ENCODE peak calls at places on chromosomes 7 and 10, in five cellular contexts. T, H, F, M and G are unnamed samples. For H3K9me3, the result is how much of the 10 kb centered on the place peaks cover.

GRCh38 chr10:126331101-126331500 is 57.2 kb downstream of the ADAM12 start:
- DNase-seq in F (no peak), T (no peak), H (no peak), M (no peak), G (no peak)

GRCh38 chr10:101001225-101002035 is 1.8 kb downstream of the LZTS2 start:
- DNase-seq in T (peak), F (peak), M (peak), H (peak), G (peak)

GRCh38 chr7:112898432-112899290 is 108.5 kb upstream of the TMEM168 start:
- DNase-seq in F (peak), H (no peak), M (no peak), T (no peak), G (no peak)

GRCh38 chr7:117008849-117009531 is 55.7 kb downstream of the ST7 start:
- DNase-seq in M (no peak), T (no peak), H (no peak), F (no peak), G (no peak)

GRCh38 chr10:44662002-44662401 is 249.1 kb upstream of the TMEM72 start:
- DNase-seq in H (no peak), T (no peak), F (no peak), M (no peak), G (no peak)

GRCh38 chr10:126214679-126215078 is 173.6 kb downstream of the ADAM12 start:
- DNase-seq in F (no peak), H (no peak), T (no peak), M (no peak), G (no peak)

GRCh38 chr10:103044942-103045489 is 126.9 kb downstream of the CNNM2 start:
- DNase-seq in M (no peak), F (no peak), H (no peak), T (no peak), G (no peak)

GRCh38 chr10:23362879-23363787 is 18.5 kb upstream of the C10orf67 start:
- DNase-seq in H (no peak), T (no peak), M (no peak), F (no peak), G (no peak)

GRCh38 chr10:98309366-98310355 is 41.7 kb upstream of the LOXL4 start:
- DNase-seq in H (peak), M (peak), F (peak), T (peak), G (peak)

GRCh38 chr10:34537629-34538231 is 277.4 kb downstream of the PARD3 start:
- DNase-seq in H (no peak), T (no peak), F (no peak), M (no peak), G (no peak)

GRCh38 chr7:142883571-142884284 is 1.8 kb downstream of the TRPV6 start:
- DNase-seq in M (peak), T (no peak), H (no peak), F (no peak), G (no peak)

GRCh38 chr7:92325850-92326249 is 80.1 kb downstream of the ANKIB1 start:
- DNase-seq in M (no peak), F (no peak), T (no peak), H (no peak), G (no peak)

GRCh38 chr7:143407296-143408246 is 1.1 kb downstream of the EPHA1 start:
- DNase-seq in H (no peak), M (no peak), F (no peak), T (no peak), G (no peak)

GRCh38 chr7:111146136-111146535 is 55.2 kb downstream of the LRRN3 start:
- DNase-seq in H (no peak), M (no peak), F (no peak), T (no peak), G (no peak)

GRCh38 chr10:115572740-115573455 is 479.7 kb downstream of the ATRNL1 start:
- DNase-seq in T (no peak), H (no peak), M (no peak), F (no peak), G (no peak)

GRCh38 chr7:83532229-83532628 is 116.7 kb downstream of the SEMA3E start:
- DNase-seq in T (no peak), F (no peak), H (no peak), M (no peak), G (no peak)

GRCh38 chr10:24046060-24046459 is 162.9 kb upstream of the KIAA1217 start:
- DNase-seq in F (no peak), T (no peak), H (no peak), M (no peak), G (no peak)

GRCh38 chr10:35492387-35493195 is 112.5 kb upstream of the GJD4 start:
- DNase-seq in T (no peak), M (no peak), F (no peak), H (no peak), G (no peak)

GRCh38 chr10:6176691-6177231 is 26.0 kb upstream of the PFKFB3 start:
- DNase-seq in H (no peak), T (no peak), M (peak), F (no peak), G (no peak)

GRCh38 chr7:7746419-7746818 is 28.0 kb upstream of the RPA3 start:
- DNase-seq in M (no peak), H (no peak), F (no peak), T (no peak), G (no peak)

GRCh38 chr10:124123141-124123540 is 29.7 kb upstream of the CHST15 start:
- DNase-seq in H (no peak), T (no peak), F (no peak), M (no peak), G (no peak)

GRCh38 chr7:20280475-20281351 is 50.0 kb upstream of the ITGB8 start:
- DNase-seq in T (no peak), M (no peak), F (no peak), H (no peak), G (no peak)

GRCh38 chr7:45155357-45155900 is 2.2 kb upstream of the RAMP3 start:
- DNase-seq in M (no peak), H (no peak), F (no peak), T (no peak), G (peak)

GRCh38 chr10:127254276-127254675 is 57.9 kb upstream of the INSYN2A start:
- DNase-seq in M (no peak), H (no peak), F (no peak), T (no peak), G (no peak)

GRCh38 chr7:84686373-84686772 is 491.8 kb upstream of the SEMA3A start:
- DNase-seq in T (no peak), H (no peak), F (no peak), M (no peak), G (no peak)

GRCh38 chr10:99403674-99404073 is 26.8 kb downstream of the GOT1 start:
- DNase-seq in H (no peak), F (no peak), M (no peak), T (no peak), G (no peak)

GRCh38 chr7:69597278-69598076 is 798 bp upstream of the AUTS2 start:
- DNase-seq in F (peak), H (peak), T (peak), M (peak), G (peak)

DNA sequence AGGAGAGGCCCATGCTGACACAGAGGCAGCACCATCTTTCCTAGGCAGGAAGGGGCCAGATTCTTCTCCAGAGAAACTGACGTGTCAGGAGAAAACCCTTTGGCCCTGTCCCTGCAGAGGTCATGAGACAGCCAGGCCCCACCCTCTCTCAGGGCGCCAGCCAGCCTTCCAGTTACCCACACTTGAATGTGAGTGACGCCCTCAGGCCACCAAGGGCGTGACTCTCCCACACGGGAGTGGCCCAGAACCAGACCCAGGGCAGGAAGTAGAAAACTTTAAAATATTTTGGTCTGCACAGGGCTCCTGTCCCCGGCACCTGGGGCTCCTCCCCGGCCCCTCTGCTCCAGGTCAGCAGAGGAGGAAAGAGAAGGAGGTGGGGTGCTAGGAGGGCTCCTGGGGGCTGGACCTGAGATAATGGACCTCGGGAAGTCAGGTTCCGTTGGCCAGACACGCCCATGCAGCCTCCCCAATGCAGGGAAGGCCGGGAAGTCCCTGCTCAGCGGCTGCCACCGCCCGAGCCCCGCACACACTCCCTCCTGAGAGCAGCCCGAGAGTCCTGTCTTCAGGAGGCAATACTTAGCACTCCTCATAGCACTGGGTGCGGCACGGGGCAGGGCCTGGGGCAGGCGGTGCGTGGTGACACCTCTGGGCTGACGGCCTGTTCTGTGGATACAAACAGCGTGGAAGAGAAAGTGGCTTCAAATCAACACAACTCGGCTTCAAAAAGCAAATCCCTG is 67.0 kb upstream of the CFAP46 start:
- DNase-seq in T (peak), F (peak), M (peak), H (peak), G (peak)
- H3K9me3 ChIP-seq in T (under half), F (under half), M (under half), H (under half), G (under half)

GRCh38 chr10:85950921-85951320 is 415.7 kb downstream of the GRID1 start:
- DNase-seq in H (no peak), T (no peak), F (no peak), M (no peak), G (no peak)

GRCh38 chr10:85946713-85947326 is 419.8 kb downstream of the GRID1 start:
- DNase-seq in F (no peak), M (no peak), H (no peak), T (no peak), G (no peak)
- H3K4me3 ChIP-seq in F (no peak), M (no peak), H (no peak), T (no peak), G (no peak)

DNA sequence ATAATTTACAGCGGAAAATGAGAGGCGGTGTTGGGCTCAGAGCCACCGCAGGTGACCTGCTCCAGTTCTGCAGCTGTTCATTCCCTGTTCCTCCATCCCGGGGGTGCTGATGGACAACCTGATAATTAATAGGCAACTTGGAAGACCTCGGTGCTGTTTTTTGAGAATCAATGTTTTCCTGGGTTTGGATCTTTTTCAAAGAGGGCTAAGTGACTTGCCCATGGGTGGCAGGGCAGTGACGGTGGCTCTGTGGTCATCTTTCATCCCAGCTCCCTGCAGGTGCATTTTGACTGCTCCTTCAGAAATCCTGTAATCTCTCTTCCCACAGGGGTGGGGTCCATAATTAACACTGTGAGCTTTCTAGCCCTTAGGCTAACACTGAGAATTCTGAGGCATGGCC is 217.7 kb downstream of the GLRX3 start:
- DNase-seq in T (no peak), F (no peak), M (no peak), H (no peak), G (no peak)
- H3K9me3 ChIP-seq in T (under half), F (under half), M (under half), H (under half), G (under half)

GRCh38 chr10:70690584-70690983 is 18.3 kb downstream of the ADAMTS14 start:
- DNase-seq in F (no peak), T (no peak), M (no peak), H (no peak), G (no peak)
- H3K4me3 ChIP-seq in F (no peak), T (no peak), M (no peak), H (no peak), G (no peak)

GRCh38 chr7:153566324-153566723 is 485.9 kb upstream of the DPP6 start:
- DNase-seq in F (no peak), T (no peak), M (no peak), H (no peak), G (no peak)

GRCh38 chr7:153567426-153567825 is 484.8 kb upstream of the DPP6 start:
- DNase-seq in M (no peak), H (no peak), F (no peak), T (no peak), G (no peak)

GRCh38 chr7:153564391-153564790 is 487.8 kb upstream of the DPP6 start:
- DNase-seq in F (no peak), M (no peak), T (no peak), H (no peak), G (no peak)
- H3K9me3 ChIP-seq in F (under half), M (under half), T (under half), H (under half), G (under half)

DNA sequence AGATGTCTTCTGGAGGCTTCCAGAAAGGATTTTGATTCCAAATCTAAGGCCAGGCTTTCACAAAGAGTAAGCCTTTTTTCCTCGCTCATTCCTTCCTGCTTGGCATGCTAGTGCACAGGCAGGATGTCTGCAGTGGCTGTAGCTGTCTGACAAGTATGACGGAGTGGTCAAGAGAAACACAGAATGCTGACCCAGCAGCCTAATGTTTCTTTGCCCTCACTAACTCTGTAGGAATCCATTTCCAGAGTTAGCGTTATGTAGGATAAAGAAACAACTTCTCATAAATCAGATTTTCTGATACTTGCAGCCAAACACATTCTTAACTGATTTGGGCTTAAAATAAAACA is 190.8 kb upstream of the AGK start:
- DNase-seq in M (no peak), H (no peak), T (no peak), F (no peak), G (no peak)
- H3K4me3 ChIP-seq in M (no peak), H (no peak), T (no peak), F (no peak), G (no peak)